ENCODE peak calls at places on chromosomes 12 and 14, in five cellular contexts. Z is pancreas, M is K562, N is fibroblast of lung, X is foreskin fibroblast. V is an unnamed sample.

GRCh38 chr12:95880895-95881294 is 22.1 kb downstream of the SNRPF start:
- DNase-seq in Z (no peak), M (no peak), X (no peak), N (no peak), V (no peak)

GRCh38 chr14:92586001-92586947 is 72.7 kb downstream of the RIN3 start:
- DNase-seq in Z (no peak), N (peak; percentile 99), X (peak; percentile 78), M (no peak), V (peak; percentile 86)

GRCh38 chr12:7092229-7092985 is at the start of gene C1R:
- DNase-seq in N (peak; percentile 95), M (peak; percentile 58), X (peak; percentile 89), Z (peak; percentile 71), V (peak; percentile 55)

GRCh38 chr14:59507063-59507751 is 22.9 kb downstream of the JKAMP start:
- DNase-seq in X (peak; percentile 49), Z (peak; percentile 28), M (peak; percentile 55), N (peak; percentile 68), V (no peak)

GRCh38 chr14:23366163-23366921 is 1.4 kb upstream of the EFS start:
- DNase-seq in N (peak; percentile 81), X (peak; percentile 39), M (peak; percentile 39), Z (no peak), V (peak; percentile 38)

GRCh38 chr14:32129124-32129523 is 52.0 kb downstream of the ARHGAP5 start:
- DNase-seq in Z (no peak), X (peak; percentile 66), M (no peak), N (peak; percentile 25), V (peak; percentile 60)

GRCh38 chr12:56688846-56689113 is 696 bp upstream of the PTGES3 start:
- DNase-seq in X (no peak), M (no peak), Z (no peak), N (no peak), V (no peak)

GRCh38 chr14:55430024-55430690 is 10.3 kb downstream of the TBPL2 start:
- DNase-seq in M (peak; percentile 29), Z (no peak), N (peak; percentile 88), X (peak; percentile 86), V (peak; percentile 72)

GRCh38 chr14:64841772-64842490 is 37.8 kb downstream of the SPTB start:
- DNase-seq in M (peak; percentile 76), N (no peak), X (no peak), Z (no peak), V (no peak)

GRCh38 chr12:121898287-121898686 is 9.7 kb downstream of the PSMD9 start:
- DNase-seq in Z (no peak), X (no peak), N (no peak), M (no peak), V (no peak)

GRCh38 chr14:79986251-79986650 is 225.1 kb downstream of the DIO2 start:
- DNase-seq in M (no peak), Z (no peak), X (no peak), N (no peak), V (no peak)

GRCh38 chr12:1912580-1913376 is 5.7 kb downstream of the CACNA2D4 start:
- DNase-seq in X (peak; percentile 61), Z (no peak), N (no peak), M (no peak), V (no peak)

GRCh38 chr12:66467932-66468331 is 165.6 kb downstream of the HELB start:
- DNase-seq in N (no peak), X (peak; percentile 2), M (peak; percentile 17), Z (no peak), V (no peak)

GRCh38 chr12:104957388-104958008 is 592 bp downstream of the SLC41A2 start:
- DNase-seq in M (no peak), X (peak; percentile 21), Z (no peak), N (no peak), V (no peak)

GRCh38 chr14:58738189-58738836 is 100.6 kb downstream of the DACT1 start:
- DNase-seq in M (no peak), Z (no peak), N (peak; percentile 89), X (peak; percentile 92), V (peak; percentile 77)

DNA sequence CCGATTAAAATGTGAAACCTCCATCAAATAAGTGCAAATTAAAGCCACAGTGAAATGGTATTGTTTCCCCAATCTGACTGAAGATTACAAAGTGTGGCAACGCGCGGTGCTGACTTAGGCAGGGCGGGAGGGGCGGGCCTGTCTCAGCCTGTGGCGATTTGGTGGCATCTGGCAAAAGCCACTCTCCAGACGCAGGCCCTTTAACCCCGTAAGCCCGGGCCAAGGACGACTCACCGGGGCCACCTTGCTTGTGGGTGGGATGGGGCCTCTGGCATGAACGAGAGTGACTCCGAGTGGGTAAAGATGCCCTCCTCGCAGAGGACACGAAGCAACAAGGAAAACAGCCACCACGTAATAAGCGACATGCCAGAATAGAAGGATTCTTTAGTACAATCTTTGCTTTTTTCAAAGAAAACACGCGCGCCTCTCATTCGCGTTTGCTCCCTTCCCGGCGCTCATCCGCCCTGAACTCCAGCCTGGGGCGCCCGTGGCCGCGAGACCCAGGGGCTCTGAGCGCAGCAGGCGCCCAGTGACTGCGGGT is 809 bp downstream of the DEGS2 start:
- DNase-seq in N (no peak), M (no peak), Z (no peak), X (no peak), V (no peak)
- TF ChIP-seq CTCF in N (no peak), M (no peak), Z (no peak), X (no peak), V (no peak)

DNA sequence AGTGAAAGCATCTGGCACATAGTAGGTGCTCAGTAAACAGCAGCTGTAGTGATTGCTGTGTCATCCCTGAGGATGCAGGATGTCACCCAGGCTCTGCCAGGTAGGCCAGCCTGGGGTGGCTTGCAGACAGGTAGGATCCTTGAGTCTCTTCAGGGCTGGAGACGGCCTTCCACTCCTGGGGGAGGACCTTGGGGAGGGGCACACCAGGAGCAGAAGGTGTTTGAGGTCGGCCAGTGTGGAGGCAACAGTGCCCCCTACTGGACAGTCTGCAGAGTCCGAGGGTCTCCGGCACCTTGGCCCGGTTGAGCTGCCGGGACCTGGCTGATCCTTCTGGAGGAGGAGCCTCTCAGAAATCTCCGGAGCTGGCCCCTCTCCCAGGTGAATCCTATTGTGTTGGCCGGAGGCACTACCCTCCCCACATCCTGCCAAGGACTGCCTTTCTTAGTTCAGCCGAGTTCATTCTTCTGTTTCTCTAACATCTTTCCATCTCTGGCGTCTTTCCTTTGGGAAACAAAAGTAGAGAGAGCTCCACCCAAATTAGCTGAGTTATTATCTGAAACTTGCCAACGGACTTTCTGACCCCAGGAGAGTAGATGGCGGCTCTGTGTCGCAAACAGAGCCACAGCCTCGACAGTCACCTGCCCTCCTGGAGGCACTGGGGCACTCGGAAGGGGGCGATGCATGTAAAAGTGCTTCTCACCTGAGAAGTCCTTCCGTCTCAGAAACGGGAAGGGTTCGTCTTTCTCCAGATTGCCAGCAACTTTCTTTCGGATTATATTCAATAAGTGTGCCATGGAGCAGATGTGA is 41.9 kb upstream of the CLMN start:
- DNase-seq in X (no peak), Z (peak; percentile 74), N (peak; percentile 6), M (peak; percentile 71), V (no peak)
- H3K4me3 ChIP-seq in X (no peak overlapping the region), Z (no peak overlapping the region), N (no peak overlapping the region), M (no peak overlapping the region), V (no peak overlapping the region)

DNA sequence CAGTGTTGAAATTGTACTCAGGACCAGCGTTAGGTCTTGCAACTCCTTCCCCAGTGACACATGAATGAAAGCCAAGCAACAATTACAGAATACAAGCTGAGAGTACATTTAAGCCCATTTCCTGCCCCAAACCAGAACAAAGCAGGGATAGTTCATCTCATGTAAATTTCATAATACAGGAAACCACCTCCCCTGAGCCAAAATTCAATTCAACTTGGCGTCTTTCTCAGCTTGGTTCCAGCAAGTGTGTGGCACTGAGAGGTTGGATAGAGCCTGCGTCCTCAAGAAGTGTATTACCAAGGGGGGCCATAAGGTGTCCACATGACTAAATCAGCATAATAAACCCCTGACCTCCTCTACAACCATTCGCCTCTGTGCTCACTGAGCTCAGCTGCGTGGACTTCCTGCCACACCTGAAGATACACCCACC is 278.9 kb upstream of the CRY1 start:
- DNase-seq in N (no peak), M (no peak), Z (no peak), X (no peak), V (no peak)
- TF ChIP-seq CTCF in N (no peak), M (no peak), Z (no peak), X (no peak), V (no peak)

DNA sequence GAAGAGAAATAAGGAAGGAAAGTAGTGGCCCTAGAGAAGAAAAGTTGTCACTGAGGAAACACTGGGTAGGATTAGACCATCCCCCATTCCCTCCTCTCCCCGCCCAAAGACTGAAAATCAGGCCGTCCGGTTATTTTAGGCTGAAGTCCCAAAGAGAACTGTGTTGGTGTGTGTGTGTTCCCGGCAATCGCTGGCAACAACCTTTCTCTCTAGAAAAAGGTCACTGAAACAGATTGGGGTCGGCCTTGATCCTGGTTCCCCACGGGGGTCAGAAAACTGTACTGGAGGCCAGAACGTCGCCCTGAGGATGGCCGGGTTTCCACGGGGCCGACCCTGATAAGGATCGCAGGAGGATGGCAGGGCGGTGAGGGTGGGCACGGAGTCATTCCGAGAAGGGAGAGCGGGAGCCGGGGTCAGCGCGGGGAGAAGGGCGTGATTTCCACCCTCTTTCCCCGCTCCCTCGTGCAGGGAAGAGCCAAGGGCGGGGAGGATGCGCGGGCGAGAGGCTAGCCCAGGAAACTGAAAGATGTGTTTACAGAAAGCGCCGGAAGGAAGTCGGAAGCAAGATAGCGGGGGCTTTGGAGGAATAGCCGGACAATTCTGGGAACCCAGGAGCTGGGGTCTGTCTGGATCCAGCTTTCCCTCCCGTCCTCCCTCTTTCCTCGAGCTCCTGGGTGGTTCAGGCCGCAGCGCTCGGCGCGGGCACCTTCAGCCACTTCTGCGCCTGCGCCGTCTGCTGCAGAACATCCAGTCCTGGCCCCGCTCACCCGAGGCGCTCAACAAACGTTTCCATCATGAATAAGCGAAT is 25.3 kb upstream of the SPTLC2 start:
- DNase-seq in X (peak; percentile 84), N (peak; percentile 71), M (no peak), Z (peak; percentile 58), V (no peak)
- H3K4me3 ChIP-seq in X (peak overlapping the region; percentile 41), N (peak overlapping the region; percentile 40), M (no peak overlapping the region), Z (peak overlapping the region; percentile 23), V (peak overlapping the region; percentile 25)

GRCh38 chr12:14364583-14365271 is 755 bp upstream of the ATF7IP start:
- DNase-seq in M (no peak), Z (no peak), X (no peak), N (no peak), V (no peak)

GRCh38 chr12:14367097-14367661 is 1.7 kb downstream of the ATF7IP start:
- DNase-seq in Z (no peak), X (no peak), M (no peak), N (peak; percentile 44), V (no peak)

GRCh38 chr12:14365294-14366210 is at the start of gene ATF7IP:
- DNase-seq in Z (peak; percentile 94), X (peak; percentile 98), M (peak; percentile 75), N (peak; percentile 98), V (peak; percentile 84)

GRCh38 chr12:14369322-14369721 is 3.8 kb downstream of the ATF7IP start:
- DNase-seq in Z (no peak), X (no peak), N (no peak), M (no peak), V (no peak)

DNA sequence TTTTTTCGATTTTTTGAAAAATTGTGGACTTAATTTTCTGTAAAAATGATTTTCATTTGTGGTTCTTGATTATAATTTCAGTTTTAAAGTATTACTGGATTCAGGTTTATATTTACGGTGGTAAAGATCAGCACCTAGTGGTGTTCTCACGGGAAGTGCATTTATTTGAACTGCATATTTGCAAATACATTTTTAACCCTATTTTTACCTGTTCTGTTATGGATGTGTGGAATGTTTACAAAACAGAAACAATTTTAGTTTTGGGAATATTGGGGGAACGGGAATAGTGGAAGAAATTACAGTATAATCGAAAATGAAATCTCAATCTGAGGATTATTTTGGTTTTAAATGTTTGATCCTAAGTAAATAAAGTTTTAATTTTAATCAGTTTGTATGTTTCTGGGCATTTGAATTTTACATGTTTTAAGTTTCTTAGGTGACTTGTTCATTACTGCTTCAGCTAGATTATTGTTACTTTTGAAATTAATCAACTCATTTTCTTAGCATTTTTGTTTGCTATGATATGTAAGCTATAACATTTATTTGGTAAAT is 805 bp downstream of the ATF7IP start:
- DNase-seq in Z (no peak), M (no peak), N (no peak), X (peak; percentile 29), V (no peak)
- TF ChIP-seq CTCF in Z (no peak), M (peak; percentile 15), N (no peak), X (peak; percentile 8), V (no peak)

V was measured in HFF-Myc.